ENCODE peak calls at places on chromosome 5, in seven cellular contexts. K is neuronal stem cell, M is mesenchymal stem cell, U is IMR-90, O is H9, Q is H1, N is trophoblast cell. A is an unnamed sample.

GRCh38 chr5:76386360-76386759 is 16.7 kb upstream of the IQGAP2 start:
- DNase-seq in K (no peak), M (no peak), U (no peak), O (no peak), Q (no peak), N (no peak), A (no peak)

GRCh38 chr5:119412828-119413227 is 39.5 kb upstream of the HSD17B4 start:
- DNase-seq in K (no peak), M (no peak), U (no peak), O (no peak), Q (no peak), N (no peak), A (no peak)

GRCh38 chr5:135834639-135835529 is at the start of gene SLC25A48:
- DNase-seq in K (peak), M (no peak), U (peak), O (peak), Q (peak), N (no peak), A (peak)

GRCh38 chr5:111043712-111044506 is 27.6 kb upstream of the TSLP start:
- DNase-seq in K (no peak), M (peak), U (peak), O (peak), Q (peak), N (no peak), A (peak)

GRCh38 chr5:94776167-94776566 is 157.7 kb downstream of the SLF1 start:
- DNase-seq in K (no peak), M (no peak), U (no peak), O (no peak), Q (no peak), N (no peak), A (no peak)

GRCh38 chr5:149002053-149002452 is 60.8 kb downstream of the SH3TC2 start:
- DNase-seq in K (peak), M (peak), U (peak), O (peak), Q (no peak), N (peak), A (peak)

GRCh38 chr5:79795764-79796398 is 106.2 kb downstream of the CMYA5 start:
- DNase-seq in K (no peak), M (peak), U (no peak), O (no peak), Q (no peak), N (peak), A (no peak)

GRCh38 chr5:89283758-89284493 is 400.9 kb upstream of the MEF2C start:
- DNase-seq in K (no peak), M (peak), U (no peak), O (no peak), Q (no peak), N (no peak), A (peak)

GRCh38 chr5:639253-639530 is 27.1 kb downstream of the CEP72 start:
- DNase-seq in K (no peak), M (no peak), U (no peak), O (no peak), Q (no peak), N (no peak), A (no peak)

GRCh38 chr5:132322266-132322665 is 28.1 kb downstream of the SLC22A4 start:
- DNase-seq in K (peak), M (no peak), U (no peak), O (peak), Q (peak), N (peak), A (peak)

GRCh38 chr5:57878301-57878722 is 395.7 kb upstream of the ACTBL2 start:
- DNase-seq in K (no peak), M (no peak), U (no peak), O (no peak), Q (no peak), N (no peak), A (no peak)

GRCh38 chr5:99077254-99077640 is 148.4 kb upstream of the CHD1 start:
- DNase-seq in K (no peak), M (no peak), U (no peak), O (no peak), Q (no peak), N (no peak), A (no peak)

GRCh38 chr5:139138109-139138508 is 60.1 kb downstream of the SIL1 start:
- DNase-seq in K (no peak), M (peak), U (peak), O (no peak), Q (no peak), N (peak), A (no peak)

GRCh38 chr5:43245724-43246385 is 53.8 kb downstream of the NIM1K start:
- DNase-seq in K (no peak), M (no peak), U (no peak), O (no peak), Q (no peak), N (no peak), A (no peak)

GRCh38 chr5:72185717-72186388 is 78.6 kb downstream of the MAP1B start:
- DNase-seq in K (no peak), M (no peak), U (no peak), O (no peak), Q (no peak), N (no peak), A (no peak)

GRCh38 chr5:176542135-176542595 is 5.0 kb upstream of the RNF44 start:
- DNase-seq in K (no peak), M (no peak), U (no peak), O (peak), Q (no peak), N (no peak), A (no peak)

GRCh38 chr5:179265529-179266290 is 79.6 kb downstream of the ADAMTS2 start:
- DNase-seq in K (no peak), M (peak), U (peak), O (peak), Q (peak), N (peak), A (peak)

GRCh38 chr5:146238973-146239372 is 35.6 kb downstream of the RBM27 start:
- DNase-seq in K (no peak), M (no peak), U (no peak), O (no peak), Q (no peak), N (no peak), A (no peak)

GRCh38 chr5:152171888-152172287 is 233.2 kb downstream of the NMUR2 start:
- DNase-seq in K (no peak), M (no peak), U (no peak), O (no peak), Q (no peak), N (no peak), A (no peak)

GRCh38 chr5:171596391-171596878 is 177.0 kb downstream of the FGF18 start:
- DNase-seq in K (no peak), M (peak), U (peak), O (peak), Q (peak), N (peak), A (peak)

GRCh38 chr5:53779541-53779981 is 219.1 kb downstream of the NDUFS4 start:
- DNase-seq in K (no peak), M (peak), U (peak), O (no peak), Q (no peak), N (no peak), A (peak)

GRCh38 chr5:125487231-125487630 is 740.8 kb upstream of the ZNF608 start:
- DNase-seq in K (no peak), M (peak), U (peak), O (no peak), Q (no peak), N (no peak), A (no peak)

GRCh38 chr5:68432682-68433081 is 217.1 kb downstream of the PIK3R1 start:
- DNase-seq in K (no peak), M (no peak), U (no peak), O (no peak), Q (no peak), N (no peak), A (no peak)

GRCh38 chr5:148474025-148474511 is 90.3 kb downstream of the FBXO38 start:
- DNase-seq in K (no peak), M (no peak), U (peak), O (no peak), Q (no peak), N (peak), A (peak)

GRCh38 chr5:7331083-7331482 is 64.9 kb upstream of the ADCY2 start:
- DNase-seq in K (no peak), M (no peak), U (no peak), O (peak), Q (no peak), N (no peak), A (peak)

GRCh38 chr5:175657593-175658271 is at the start of gene HRH2:
- DNase-seq in K (no peak), M (peak), U (no peak), O (peak), Q (peak), N (no peak), A (peak)

GRCh38 chr5:151082274-151082902 is 1.6 kb upstream of the TNIP1 start:
- DNase-seq in K (peak), M (peak), U (peak), O (peak), Q (no peak), N (no peak), A (peak)

GRCh38 chr5:149333711-149334443 is 11.4 kb upstream of the GRPEL2 start:
- DNase-seq in K (no peak), M (no peak), U (peak), O (no peak), Q (no peak), N (no peak), A (no peak)

GRCh38 chr5:151509231-151509630 is 61.8 kb downstream of the SLC36A1 start:
- DNase-seq in K (no peak), M (no peak), U (no peak), O (no peak), Q (no peak), N (no peak), A (no peak)

GRCh38 chr5:77707786-77708185 is 68.4 kb downstream of the TBCA start:
- DNase-seq in K (no peak), M (peak), U (peak), O (no peak), Q (no peak), N (no peak), A (no peak)

GRCh38 chr5:105508519-105508918 is 1945.9 kb upstream of the NUDT12 start:
- DNase-seq in K (no peak), M (peak), U (peak), O (no peak), Q (no peak), N (no peak), A (no peak)

GRCh38 chr5:84292788-84293653 is 91.7 kb downstream of the EDIL3 start:
- DNase-seq in K (no peak), M (no peak), U (no peak), O (no peak), Q (no peak), N (no peak), A (no peak)
- H3K9ac ChIP-seq in K (no peak), M (no peak), U (no peak), O (no peak), Q (no peak), N (no peak), A (no peak)

GRCh38 chr5:142845402-142845901 is 75.3 kb downstream of the ARHGAP26 start:
- DNase-seq in K (no peak), M (no peak), U (no peak), O (no peak), Q (no peak), N (no peak), A (peak)

GRCh38 chr5:142844881-142845280 is 74.7 kb downstream of the ARHGAP26 start:
- DNase-seq in K (no peak), M (no peak), U (no peak), O (no peak), Q (no peak), N (no peak), A (no peak)

GRCh38 chr5:142847898-142848790 is 78.0 kb downstream of the ARHGAP26 start:
- DNase-seq in K (no peak), M (no peak), U (peak), O (no peak), Q (no peak), N (no peak), A (no peak)

GRCh38 chr5:142846402-142846801 is 76.2 kb downstream of the ARHGAP26 start:
- DNase-seq in K (no peak), M (no peak), U (no peak), O (no peak), Q (no peak), N (no peak), A (no peak)

GRCh38 chr5:142845954-142846398 is 75.8 kb downstream of the ARHGAP26 start:
- DNase-seq in K (no peak), M (no peak), U (no peak), O (no peak), Q (no peak), N (no peak), A (peak)
- H2AK5ac ChIP-seq in K (no peak), M (peak), U (no peak), O (no peak), Q (peak), N (no peak), A (no peak)

DNA sequence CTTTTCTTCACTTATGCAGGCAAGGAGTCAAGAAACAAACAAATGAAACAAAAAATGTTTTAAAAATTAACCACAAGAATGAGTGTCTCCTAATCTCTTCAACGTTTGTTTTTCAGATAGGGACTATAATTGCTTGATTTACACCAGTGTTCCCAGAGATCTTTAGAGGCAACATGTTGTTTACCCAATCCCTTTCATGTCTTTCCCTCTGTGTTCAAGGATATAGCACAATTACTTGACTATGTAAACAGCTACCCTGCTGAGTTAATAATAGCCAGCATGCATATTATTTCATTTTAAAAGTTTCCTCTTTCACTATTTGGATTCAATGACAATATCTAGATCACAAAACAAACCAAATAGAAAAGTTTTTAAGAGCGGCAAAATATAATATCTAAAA is 25.1 kb upstream of the SHISAL2B start:
- DNase-seq in K (no peak), M (peak), U (no peak), O (no peak), Q (no peak), N (no peak), A (peak)
- H2BK120ac ChIP-seq in K (no peak), M (no peak), U (no peak), O (no peak), Q (no peak), N (no peak), A (no peak)

DNA sequence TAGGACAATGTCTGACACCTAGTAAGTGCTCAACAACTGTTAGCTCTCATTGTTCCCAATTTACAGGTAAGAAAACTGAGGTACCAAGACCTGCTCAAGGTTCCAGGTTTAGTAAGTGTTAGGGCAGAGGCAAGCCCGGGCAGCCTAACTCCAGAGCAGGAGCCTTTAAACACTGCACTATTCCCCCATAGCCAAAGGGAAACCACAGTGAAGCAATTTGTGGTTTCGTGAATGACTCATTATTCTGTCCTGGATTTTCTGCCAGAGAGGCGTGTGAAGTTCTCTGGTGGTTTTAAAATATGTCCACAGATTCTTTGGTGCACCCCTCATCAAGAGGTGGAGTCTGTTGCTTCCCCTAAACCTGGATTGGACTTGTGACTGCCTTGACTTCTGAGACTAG is 1.0 kb upstream of the MCC start:
- DNase-seq in K (no peak), M (peak), U (peak), O (no peak), Q (no peak), N (peak), A (no peak)
- H3K9ac ChIP-seq in K (no peak), M (peak), U (no peak), O (no peak), Q (no peak), N (no peak), A (no peak)

DNA sequence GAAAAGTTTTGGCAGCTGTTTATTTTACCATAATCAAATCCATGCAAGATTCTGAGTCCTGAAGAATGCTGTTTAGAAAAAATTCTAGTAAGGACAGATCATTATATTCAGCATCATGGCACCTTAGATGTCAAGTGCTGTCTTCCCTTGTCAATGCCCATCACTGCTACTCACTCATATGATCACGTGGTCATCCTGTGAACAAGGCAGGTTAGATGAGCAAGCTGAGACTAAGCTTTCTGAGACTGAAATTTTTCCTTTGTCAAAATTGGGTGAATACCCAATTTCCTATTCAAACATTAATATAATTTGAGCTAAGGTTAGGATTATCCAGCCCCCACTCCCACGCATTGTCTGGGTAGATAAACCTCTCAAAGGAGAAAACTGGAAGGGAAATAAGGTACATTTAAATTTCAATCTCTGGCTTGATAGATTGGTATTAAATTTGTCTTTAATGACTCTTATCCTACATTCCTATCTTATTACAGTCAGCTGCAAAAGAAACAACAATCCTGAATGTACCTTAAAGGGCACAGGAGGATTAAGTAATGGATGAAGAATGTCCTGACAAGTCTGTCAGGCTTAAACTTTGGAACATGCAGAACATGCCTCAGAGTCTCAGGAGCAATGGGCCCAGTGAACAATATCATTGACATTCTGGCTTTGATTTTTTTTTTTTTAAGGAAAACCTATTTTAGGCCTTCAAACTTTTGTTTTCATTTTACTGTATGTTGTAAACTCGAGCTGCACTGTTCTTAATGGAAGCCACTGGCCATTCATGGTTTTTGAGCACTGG is 148.7 kb upstream of the RANBP3L start:
- DNase-seq in K (no peak), M (no peak), U (no peak), O (no peak), Q (no peak), N (no peak), A (no peak)
- H2AK5ac ChIP-seq in K (no peak), M (no peak), U (no peak), O (no peak), Q (no peak), N (no peak), A (no peak)

GRCh38 chr5:128782446-128782845 is 182.8 kb upstream of the SLC27A6 start:
- DNase-seq in K (no peak), M (peak), U (peak), O (no peak), Q (no peak), N (no peak), A (no peak)

DNA sequence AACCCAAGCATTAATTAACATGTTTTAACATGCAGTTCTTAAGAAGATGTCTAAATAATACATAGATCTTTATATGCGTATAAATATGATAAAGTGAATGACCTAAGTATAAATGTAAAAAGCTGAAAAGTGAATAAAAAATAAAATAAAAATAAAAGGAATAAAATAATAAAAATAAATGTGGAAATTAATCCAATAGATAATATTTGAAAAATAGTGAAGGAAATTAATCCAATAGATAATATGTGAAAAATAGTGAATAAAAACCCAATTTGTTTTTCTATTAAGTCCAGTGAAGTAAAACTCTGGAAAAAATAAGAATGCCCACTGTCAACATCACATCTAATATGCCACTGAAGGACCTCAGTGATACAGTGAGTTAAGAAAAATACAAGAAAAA is 180.6 kb upstream of the SLC27A6 start:
- DNase-seq in K (no peak), M (no peak), U (no peak), O (no peak), Q (no peak), N (no peak), A (no peak)
- H2BK120ac ChIP-seq in K (no peak), M (no peak), U (no peak), O (no peak), Q (no peak), N (no peak), A (no peak)

GRCh38 chr5:143807401-143807800 is 4.6 kb upstream of the HMHB1 start:
- DNase-seq in K (no peak), M (no peak), U (no peak), O (no peak), Q (no peak), N (no peak), A (no peak)
- H3K9ac ChIP-seq in K (no peak), M (no peak), U (no peak), O (no peak), Q (no peak), N (no peak), A (no peak)

GRCh38 chr5:3190930-3191329 is 404.7 kb upstream of the IRX1 start:
- DNase-seq in K (no peak), M (no peak), U (no peak), O (no peak), Q (no peak), N (no peak), A (no peak)

GRCh38 chr5:3190433-3190832 is 405.2 kb upstream of the IRX1 start:
- DNase-seq in K (no peak), M (no peak), U (no peak), O (no peak), Q (no peak), N (no peak), A (no peak)

GRCh38 chr5:3194141-3194540 is 401.5 kb upstream of the IRX1 start:
- DNase-seq in K (no peak), M (no peak), U (no peak), O (no peak), Q (no peak), N (no peak), A (no peak)

GRCh38 chr5:3194684-3195083 is 400.9 kb upstream of the IRX1 start:
- DNase-seq in K (no peak), M (no peak), U (no peak), O (no peak), Q (no peak), N (no peak), A (no peak)

DNA sequence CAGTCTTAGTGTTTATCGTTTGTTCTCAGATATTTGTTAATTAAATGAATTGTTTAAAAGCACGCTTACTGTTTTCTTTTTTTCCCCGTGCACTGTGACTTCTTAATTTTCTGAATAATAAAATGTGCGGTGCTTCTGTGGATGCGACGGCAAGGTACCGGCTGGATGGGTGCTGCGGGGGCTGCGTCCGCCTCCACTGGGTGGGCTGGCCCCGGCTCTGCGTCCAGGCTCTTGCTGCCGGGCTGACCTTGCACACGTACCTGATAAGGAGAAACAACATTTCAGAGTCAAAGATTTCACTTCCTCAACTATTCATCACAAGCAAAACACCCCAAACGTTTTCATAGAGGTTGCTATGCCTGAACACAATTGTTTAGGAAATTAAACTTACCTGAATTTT is 404.0 kb upstream of the IRX1 start:
- DNase-seq in K (no peak), M (no peak), U (no peak), O (no peak), Q (no peak), N (no peak), A (no peak)
- H2AK5ac ChIP-seq in K (no peak), M (no peak), U (no peak), O (no peak), Q (no peak), N (no peak), A (no peak)